ENCODE peak calls at places on chromosome 7, in eight cellular contexts. L, N, H, W, D, P, V and K are unnamed samples.

GRCh38 chr7:82313269-82313668 is 130.3 kb downstream of the CACNA2D1 start:
- DNase-seq in N (no peak), P (no peak), W (no peak), H (no peak), D (no peak), L (no peak), V (no peak), K (no peak)

GRCh38 chr7:117871778-117872538 is 1.3 kb downstream of the CTTNBP2 start:
- DNase-seq in N (peak), W (peak), L (peak), V (no peak), H (no peak), D (no peak), P (no peak), K (peak)

GRCh38 chr7:123070702-123071286 is 75.3 kb upstream of the TAS2R16 start:
- DNase-seq in N (peak), V (peak), W (no peak), D (no peak), P (no peak), H (peak), L (peak), K (no peak)

GRCh38 chr7:14836571-14837189 is 65.9 kb downstream of the DGKB start:
- DNase-seq in D (no peak), N (peak), P (no peak), L (no peak), H (peak), W (peak), V (peak), K (peak)

GRCh38 chr7:16688249-16688648 is 42.3 kb downstream of the BZW2 start:
- DNase-seq in N (peak), L (no peak), V (no peak), P (no peak), H (peak), D (no peak), W (no peak), K (no peak)

GRCh38 chr7:4202154-4202553 is 479.9 kb upstream of the FOXK1 start:
- DNase-seq in D (no peak), L (no peak), V (no peak), P (no peak), N (no peak), H (no peak), W (no peak), K (no peak)

GRCh38 chr7:51035696-51036095 is 253.0 kb upstream of the GRB10 start:
- DNase-seq in V (no peak), H (no peak), P (no peak), N (peak), W (no peak), D (no peak), L (no peak), K (no peak)

GRCh38 chr7:157522189-157522588 is 185.4 kb downstream of the DNAJB6 start:
- DNase-seq in V (no peak), P (no peak), H (no peak), N (no peak), D (no peak), W (no peak), L (no peak), K (no peak)

GRCh38 chr7:88020953-88021650 is 87.1 kb downstream of the ADAM22 start:
- DNase-seq in P (no peak), W (no peak), H (no peak), L (no peak), V (no peak), D (no peak), N (no peak), K (no peak)

GRCh38 chr7:98358706-98359105 is 42.2 kb downstream of the BAIAP2L1 start:
- DNase-seq in W (no peak), P (no peak), D (no peak), L (no peak), H (no peak), V (no peak), N (no peak), K (no peak)

GRCh38 chr7:114959931-114960330 is 38.0 kb downstream of the MDFIC start:
- DNase-seq in H (no peak), W (no peak), L (no peak), P (no peak), D (no peak), V (no peak), N (no peak), K (no peak)